ENCODE peak calls at places on chromosomes 16 and 17, in eight cellular contexts. S is germinal center, I is mucosa of descending colon, Y is choroid plexus epithelial cell, F is NT2/D1, Q is SHP77, H is BJ, U is caudate nucleus. K is an unnamed sample.

GRCh38 chr17:50367401-50367800 is 5.6 kb downstream of the MRPL27 start:
- DNase-seq in H (no peak), S (no peak), F (no peak), I (no peak), Y (no peak), Q (no peak), U (no peak), K (no peak)

GRCh38 chr16:646679-647172 is 2.4 kb upstream of the WDR90 start:
- DNase-seq in H (no peak), Y (no peak), Q (no peak), S (no peak), I (no peak), U (no peak), F (no peak), K (no peak)

GRCh38 chr17:4407851-4408250 is 25.9 kb upstream of the SPNS3 start:
- DNase-seq in H (no peak), F (no peak), I (peak), Q (peak), S (no peak), Y (peak), U (no peak), K (no peak)

GRCh38 chr16:70656065-70656711 is 9.8 kb downstream of the IL34 start:
- DNase-seq in S (no peak), H (no peak), Y (no peak), Q (no peak), F (no peak), I (no peak), U (no peak), K (no peak)

GRCh38 chr17:62725791-62726249 is 82.3 kb downstream of the MARCHF10 start:
- DNase-seq in Q (no peak), U (no peak), S (no peak), H (no peak), I (no peak), Y (peak), F (no peak), K (no peak)

GRCh38 chr17:76002100-76002499 is 1.4 kb downstream of the CDK3 start:
- DNase-seq in H (no peak), F (no peak), Q (no peak), U (no peak), Y (no peak), S (no peak), I (no peak), K (no peak)

GRCh38 chr17:36197389-36197708 is 791 bp upstream of the CCL3L1 start:
- DNase-seq in S (no peak), Y (peak), H (no peak), F (no peak), I (no peak), U (no peak), Q (no peak), K (no peak)

GRCh38 chr16:30482366-30482765 is 9.8 kb downstream of the ITGAL start:
- DNase-seq in I (no peak), H (no peak), F (no peak), S (no peak), U (no peak), Q (no peak), Y (peak), K (peak)

GRCh38 chr17:34998205-34998604 is 17.9 kb downstream of the LIG3 start:
- DNase-seq in H (no peak), Q (peak), Y (peak), U (peak), S (peak), I (peak), F (no peak), K (peak)

GRCh38 chr17:15279011-15279477 is 13.9 kb upstream of the PMP22 start:
- DNase-seq in H (peak), I (no peak), F (no peak), S (no peak), Q (no peak), U (no peak), Y (peak), K (peak)

GRCh38 chr17:50151937-50152547 is 1.6 kb upstream of the PPP1R9B start:
- DNase-seq in F (peak), S (peak), Q (peak), H (peak), I (peak), Y (peak), U (peak), K (peak)

GRCh38 chr16:50303041-50303604 is 36.8 kb downstream of the ADCY7 start:
- DNase-seq in S (no peak), U (no peak), Q (no peak), H (no peak), Y (peak), I (peak), F (no peak), K (no peak)

GRCh38 chr16:14105976-14106375 is 34.9 kb downstream of the MRTFB start:
- DNase-seq in U (no peak), S (no peak), H (no peak), I (no peak), Q (no peak), Y (no peak), F (no peak), K (no peak)

GRCh38 chr17:34820166-34820920 is 140.9 kb downstream of the CCT6B start:
- DNase-seq in F (no peak), Y (no peak), S (no peak), I (no peak), Q (no peak), U (no peak), H (no peak), K (no peak)

GRCh38 chr17:39174907-39175694 is 9.1 kb upstream of the ARL5C start:
- DNase-seq in Y (peak), S (peak), U (peak), I (peak), F (peak), H (no peak), Q (peak), K (peak)

GRCh38 chr17:50708050-50709000 is 611 bp upstream of the ANKRD40 start:
- DNase-seq in F (no peak), Y (peak), I (no peak), H (no peak), S (no peak), Q (no peak), U (no peak), K (no peak)

GRCh38 chr17:19014628-19015215 is 10.2 kb upstream of the FAM83G start:
- DNase-seq in I (peak), H (no peak), S (no peak), Y (no peak), Q (no peak), U (no peak), F (no peak), K (no peak)

GRCh38 chr17:79941088-79942010 is 94.3 kb downstream of the TBC1D16 start:
- DNase-seq in Q (no peak), U (no peak), H (no peak), I (peak), F (no peak), S (no peak), Y (no peak), K (no peak)

GRCh38 chr16:67571981-67572431 is 9.7 kb downstream of the CTCF start:
- DNase-seq in H (peak), U (no peak), Q (no peak), F (no peak), I (no peak), S (no peak), Y (peak), K (no peak)

GRCh38 chr17:65920996-65921395 is 270.9 kb downstream of the CEP112 start:
- DNase-seq in S (no peak), I (no peak), F (no peak), U (no peak), Y (no peak), Q (no peak), H (no peak), K (no peak)

GRCh38 chr17:4558311-4558972 is 1.9 kb downstream of the GGT6 start:
- DNase-seq in H (no peak), I (peak), Q (no peak), F (no peak), Y (no peak), U (no peak), S (no peak), K (no peak)

GRCh38 chr16:2425825-2426430 is 3.3 kb upstream of the CCNF start:
- DNase-seq in H (no peak), Q (no peak), S (no peak), F (no peak), I (no peak), Y (no peak), U (no peak), K (no peak)

GRCh38 chr17:48611213-48611612 is 396 bp upstream of the HOXB7 start:
- DNase-seq in F (no peak), S (peak), H (no peak), I (peak), U (no peak), Q (peak), Y (no peak), K (no peak)

GRCh38 chr16:58196898-58197313 is 1.0 kb downstream of the CSNK2A2 start:
- DNase-seq in H (no peak), U (peak), F (no peak), I (no peak), S (peak), Q (no peak), Y (peak), K (no peak)

GRCh38 chr16:72910371-72910770 is 137.6 kb downstream of the ZFHX3 start:
- DNase-seq in Y (no peak), Q (no peak), H (no peak), F (no peak), I (no peak), U (no peak), S (no peak), K (no peak)

GRCh38 chr16:4681471-4682083 is 11.8 kb upstream of the NUDT16L1 start:
- DNase-seq in Q (no peak), F (no peak), I (peak), Y (no peak), H (no peak), S (no peak), U (no peak), K (no peak)

GRCh38 chr17:5821057-5821456 is 236.7 kb upstream of the NLRP1 start:
- DNase-seq in Y (no peak), Q (no peak), H (no peak), I (no peak), F (no peak), U (no peak), S (no peak), K (no peak)

GRCh38 chr16:30092373-30093010 is 768 bp upstream of the TBX6 start:
- DNase-seq in Y (peak), H (no peak), Q (peak), U (peak), F (peak), I (peak), S (peak), K (peak)

GRCh38 chr17:66462010-66462409 is 159.6 kb downstream of the PRKCA start:
- DNase-seq in F (no peak), S (no peak), H (no peak), Q (no peak), Y (no peak), I (no peak), U (no peak), K (no peak)

GRCh38 chr16:78405833-78406232 is 306.4 kb downstream of the WWOX start:
- DNase-seq in S (no peak), U (no peak), Y (no peak), F (no peak), Q (no peak), I (no peak), H (no peak), K (no peak)

GRCh38 chr17:3983945-3984484 is 19.8 kb upstream of the ATP2A3 start:
- DNase-seq in I (no peak), H (no peak), U (no peak), S (no peak), Y (peak), Q (no peak), F (no peak), K (no peak)

GRCh38 chr16:11913425-11914079 is 2.2 kb downstream of the GSPT1 start:
- DNase-seq in Y (no peak), F (no peak), H (no peak), S (no peak), I (no peak), Q (no peak), U (no peak), K (no peak)

GRCh38 chr17:48553837-48554236 is 8.9 kb upstream of the HOXB2 start:
- DNase-seq in F (no peak), U (no peak), Q (no peak), H (no peak), S (no peak), Y (no peak), I (no peak), K (no peak)

GRCh38 chr16:10370096-10370726 is 15.7 kb upstream of the ATF7IP2 start:
- DNase-seq in I (no peak), Q (no peak), U (no peak), Y (no peak), S (no peak), F (no peak), H (no peak), K (no peak)

GRCh38 chr17:49634487-49634865 is 43.4 kb downstream of the SPOP start:
- DNase-seq in Q (no peak), U (no peak), H (no peak), I (no peak), S (no peak), Y (no peak), F (no peak), K (no peak)

GRCh38 chr16:55297062-55297909 is 26.7 kb upstream of the IRX6 start:
- DNase-seq in Y (no peak), Q (no peak), S (no peak), H (no peak), U (no peak), I (no peak), F (no peak), K (no peak)

GRCh38 chr16:69201787-69202186 is 14.8 kb downstream of the SNTB2 start:
- DNase-seq in S (no peak), F (no peak), Q (no peak), Y (no peak), I (no peak), U (no peak), H (no peak), K (no peak)

GRCh38 chr17:50779747-50780363 is 12.5 kb upstream of the ANKRD40CL start:
- DNase-seq in Y (no peak), U (no peak), S (no peak), F (no peak), H (no peak), I (no peak), Q (no peak), K (no peak)

GRCh38 chr16:10123141-10123540 is 59.1 kb downstream of the GRIN2A start:
- DNase-seq in Y (no peak), Q (no peak), H (no peak), U (no peak), F (no peak), I (no peak), S (no peak), K (no peak)